ENCODE peak calls at places on chromosomes 11 and 22, in eight cellular contexts. J is SHP77; M is fibroblast of pulmonary artery; W is naive thymus-derived CD8-positive, alpha-beta T cell; O is naive B cell; A is stimulated activated CD8-positive, alpha-beta memory T cell treated with anti-CD3 and anti-CD28 coated beads, Interleukin-4, amount 100 ng/mL, for 24 hours; Q is T-helper 9 cell; R is fibroblast of the conjunctiva. C is an unnamed sample.

GRCh38 chr22:33519140-33519973 is 400.9 kb downstream of the LARGE1 start:
- DNase-seq in J (peak), M (peak), W (no peak), O (peak), A (no peak), Q (no peak), R (peak), C (no peak)

GRCh38 chr22:42994917-42995562 is 19.9 kb downstream of the PACSIN2 start:
- DNase-seq in J (no peak), M (peak), W (no peak), O (peak), A (no peak), Q (no peak), R (peak), C (peak)

GRCh38 chr11:3810446-3810845 is 2.1 kb downstream of the PGAP2 start:
- DNase-seq in J (no peak), M (no peak), W (no peak), O (no peak), A (no peak), Q (no peak), R (no peak), C (no peak)

GRCh38 chr11:134943544-134943943 is 531.5 kb upstream of the B3GAT1 start:
- DNase-seq in J (no peak), M (no peak), W (no peak), O (no peak), A (no peak), Q (no peak), R (no peak), C (no peak)

GRCh38 chr11:44680982-44681597 is 45.7 kb upstream of the TSPAN18 start:
- DNase-seq in J (no peak), M (peak), W (no peak), O (no peak), A (peak), Q (peak), R (no peak), C (no peak)

GRCh38 chr11:1281974-1282365 is 27.5 kb downstream of the TOLLIP start:
- DNase-seq in J (no peak), M (no peak), W (no peak), O (no peak), A (no peak), Q (no peak), R (no peak), C (no peak)

GRCh38 chr11:848380-848931 is 5.8 kb downstream of the TSPAN4 start:
- DNase-seq in J (no peak), M (peak), W (peak), O (peak), A (peak), Q (peak), R (no peak), C (no peak)

GRCh38 chr11:71247551-71248250 is 4.7 kb downstream of the SHANK2 start:
- DNase-seq in J (no peak), M (no peak), W (no peak), O (no peak), A (no peak), Q (no peak), R (no peak), C (no peak)

GRCh38 chr11:113274708-113275582 is 39.4 kb upstream of the TTC12 start:
- DNase-seq in J (peak), M (peak), W (no peak), O (no peak), A (no peak), Q (no peak), R (no peak), C (no peak)

GRCh38 chr11:30919389-30920172 is 333.4 kb upstream of the MPPED2 start:
- DNase-seq in J (no peak), M (no peak), W (no peak), O (no peak), A (no peak), Q (no peak), R (no peak), C (no peak)